ENCODE peak calls at places on chromosomes 3 and 15, in six cellular contexts. R is GM12878, T is K562, B is GM12891, W is HepG2, G is H1. Q is an unnamed sample.

GRCh38 chr3:171261487-171261886 is 198.7 kb downstream of the TNIK start:
- DNase-seq in R (no peak), T (no peak), B (no peak), W (no peak), G (no peak), Q (no peak)

GRCh38 chr3:106814231-106814630 is 563.0 kb upstream of the CCDC54 start:
- DNase-seq in T (no peak), W (no peak), G (no peak), B (no peak), R (no peak), Q (no peak)

GRCh38 chr3:42906085-42906904 is at the start of gene ZNF662:
- DNase-seq in B (no peak), G (no peak), R (no peak), T (no peak), W (no peak), Q (no peak)

GRCh38 chr3:60064210-60065178 is 1014.7 kb upstream of the CFAP20DC start:
- DNase-seq in W (no peak), T (peak; percentile 4), G (no peak), B (no peak), R (no peak), Q (no peak)

GRCh38 chr3:50164056-50164455 is 8.9 kb downstream of the SEMA3F start:
- DNase-seq in T (no peak), G (no peak), W (no peak), B (no peak), R (no peak), Q (no peak)

GRCh38 chr3:113266738-113267137 is 55.4 kb downstream of the BOC start:
- DNase-seq in W (no peak), B (no peak), T (no peak), R (no peak), G (no peak), Q (no peak)

GRCh38 chr3:30193625-30194044 is 412.8 kb upstream of the TGFBR2 start:
- DNase-seq in T (no peak), G (no peak), W (peak; percentile 33), B (no peak), R (no peak), Q (no peak)

GRCh38 chr15:45221053-45221599 is 30.9 kb upstream of the SLC28A2 start:
- DNase-seq in B (no peak), G (no peak), W (no peak), T (no peak), R (no peak), Q (no peak)

GRCh38 chr15:90219421-90220141 is 14.2 kb downstream of the CIB1 start:
- DNase-seq in G (no peak), W (no peak), T (peak; percentile 70), R (no peak), B (peak; percentile 68), Q (peak; percentile 73)

GRCh38 chr15:90872481-90873184 is 4.2 kb downstream of the FURIN start:
- DNase-seq in R (no peak), T (peak; percentile 77), G (no peak), B (no peak), W (peak; percentile 56), Q (peak; percentile 43)

GRCh38 chr3:129061888-129062834 is 1.6 kb downstream of the GP9 start:
- DNase-seq in G (no peak), B (no peak), W (no peak), R (no peak), T (no peak), Q (no peak)

GRCh38 chr3:53375019-53375418 is 27.7 kb upstream of the DCP1A start:
- DNase-seq in W (peak; percentile 69), B (peak; percentile 63), T (peak; percentile 77), R (no peak), G (peak; percentile 27), Q (peak; percentile 46)

GRCh38 chr3:170589113-170589512 is 3.2 kb upstream of the SLC7A14 start:
- DNase-seq in B (no peak), G (no peak), R (no peak), W (no peak), T (peak; percentile 44), Q (no peak)

GRCh38 chr3:190016966-190017365 is 103.7 kb downstream of the P3H2 start:
- DNase-seq in W (no peak), T (no peak), R (no peak), B (no peak), G (no peak), Q (no peak)

GRCh38 chr3:43373588-43373935 is 87.2 kb downstream of the SNRK start:
- DNase-seq in G (no peak), W (no peak), R (no peak), B (no peak), T (no peak), Q (no peak)

GRCh38 chr3:115169808-115170207 is 22.7 kb upstream of the ZBTB20 start:
- DNase-seq in T (no peak), B (no peak), W (no peak), G (no peak), R (no peak), Q (no peak)

GRCh38 chr3:128254066-128254590 is 100.8 kb downstream of the EEFSEC start:
- DNase-seq in T (no peak), R (no peak), G (no peak), B (no peak), W (no peak), Q (no peak)

GRCh38 chr15:99452728-99453643 is 112.8 kb upstream of the MEF2A start:
- DNase-seq in R (peak; percentile 60), G (no peak), T (no peak), B (peak; percentile 63), W (peak; percentile 30), Q (peak; percentile 63)

GRCh38 chr15:80234883-80235282 is 17.1 kb downstream of the CTXND1 start:
- DNase-seq in G (peak; percentile 31), W (no peak), B (peak; percentile 33), R (no peak), T (peak; percentile 69), Q (peak; percentile 33)

GRCh38 chr3:51535146-51536019 is 3.1 kb upstream of the RAD54L2 start:
- DNase-seq in G (no peak), R (no peak), B (no peak), W (no peak), T (no peak), Q (no peak)

DNA sequence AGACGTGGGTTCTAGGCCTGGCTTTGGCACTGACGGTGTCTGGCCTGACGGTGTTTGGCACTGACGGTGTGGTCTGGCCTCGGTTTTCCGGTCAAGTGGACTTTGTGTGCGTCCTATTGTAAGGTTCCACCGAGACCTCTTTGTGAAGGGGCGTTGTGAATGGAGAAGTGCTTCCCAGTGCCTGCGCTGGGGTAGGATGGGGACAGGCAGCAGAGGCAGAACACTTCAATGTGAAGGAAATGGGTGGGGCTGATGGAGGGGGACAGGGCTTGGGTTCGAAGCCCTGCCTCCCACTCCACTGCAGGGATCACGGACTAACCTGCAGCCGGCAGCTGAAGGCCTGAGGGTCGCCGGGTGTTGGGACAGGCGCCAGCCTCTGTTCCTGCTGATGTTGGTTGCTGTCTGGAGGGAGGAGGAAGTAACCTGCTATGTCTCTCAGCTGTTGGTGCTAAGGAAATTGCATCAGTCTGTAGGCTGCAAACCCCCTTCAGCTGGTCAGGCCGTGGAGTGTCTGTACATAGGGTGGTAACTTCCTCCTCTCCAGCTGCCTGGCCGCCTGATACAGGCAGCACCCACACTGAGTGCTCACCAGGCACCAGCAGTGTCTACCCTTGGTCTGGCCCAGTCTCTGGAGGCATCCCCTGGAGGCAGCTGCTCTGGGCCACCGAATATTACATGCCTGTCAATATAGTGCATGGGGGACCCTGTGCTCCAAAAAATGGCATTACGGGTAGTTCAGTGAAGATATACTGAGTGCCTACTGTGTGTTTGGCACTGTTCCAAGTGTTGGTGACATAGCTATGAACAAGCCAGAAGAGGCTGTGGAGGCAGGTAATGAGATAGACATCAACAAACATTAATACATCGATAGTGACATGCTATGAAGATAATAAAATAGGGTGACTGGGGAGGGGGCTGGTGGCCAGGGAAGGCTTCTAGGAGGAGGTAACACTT is 1.1 kb downstream of the TM6SF1 start:
- DNase-seq in T (peak; percentile 46), R (peak; percentile 24), W (no peak), B (peak; percentile 59), G (no peak), Q (peak; percentile 48)
- TF ChIP-seq POLR2A in T (no peak), R (peak; percentile 66), W (no peak), B (no peak), G (no peak), Q (no peak)

GRCh38 chr15:94272251-94272898 is 41.0 kb downstream of the MCTP2 start:
- DNase-seq in R (peak; percentile 32), G (no peak), B (no peak), T (no peak), W (no peak), Q (no peak)
- TF ChIP-seq TAF1 in R (no peak), G (no peak), B (no peak), T (no peak), W (no peak), Q (no peak)

DNA sequence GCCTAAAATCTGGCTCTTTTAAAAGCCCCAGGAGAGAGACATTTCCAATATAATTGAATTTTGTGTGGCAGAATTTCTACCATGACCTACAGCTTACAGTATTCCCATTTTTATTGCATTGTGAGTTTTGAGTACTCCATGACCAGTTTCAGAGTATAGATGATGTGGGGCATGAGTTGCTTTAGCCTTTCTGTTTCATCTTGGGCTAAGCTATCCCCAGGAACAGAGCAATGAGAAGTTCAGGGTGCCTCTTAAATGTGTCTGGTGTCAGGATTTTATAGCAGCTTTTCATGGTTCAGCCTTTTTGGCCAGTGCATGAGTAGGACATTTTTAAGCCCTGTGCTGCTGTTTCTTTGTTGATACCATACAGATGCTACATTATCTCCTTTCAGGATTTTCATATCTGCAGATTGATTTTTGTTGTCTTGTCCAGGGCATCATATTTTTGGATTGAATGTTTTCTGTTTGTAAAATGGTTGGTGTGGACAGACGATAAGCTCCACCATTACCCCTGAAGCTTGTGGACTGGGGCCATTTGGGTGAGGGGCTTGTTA is 3.5 kb downstream of the ABHD2 start:
- DNase-seq in W (no peak), R (no peak), B (no peak), T (no peak), G (no peak), Q (no peak)
- TF ChIP-seq POLR2AphosphoS5 in W (no peak), R (no peak), B (no peak), T (no peak), G (no peak), Q (no peak)

DNA sequence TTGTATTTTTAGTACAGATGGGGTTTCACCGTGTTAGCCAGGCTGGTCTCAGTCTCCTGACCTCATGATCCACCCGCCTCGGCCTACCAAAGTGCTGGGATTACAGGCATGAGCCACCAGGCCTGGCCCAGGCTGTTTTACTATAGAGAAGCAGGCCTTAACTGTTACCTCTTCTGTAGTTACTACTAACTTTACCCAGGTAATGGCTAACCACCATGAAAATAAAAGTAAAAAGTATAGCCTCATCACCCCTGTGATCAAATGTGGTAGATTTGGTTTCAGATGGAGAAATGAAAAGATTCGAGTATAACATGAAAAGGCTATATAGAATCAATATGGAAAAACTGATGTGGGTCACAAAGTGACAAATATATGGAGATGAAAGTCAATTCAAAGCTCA is 210.1 kb downstream of the CD47 start:
- DNase-seq in T (no peak), W (no peak), B (no peak), G (no peak), R (no peak), Q (no peak)
- TF ChIP-seq POLR2A in T (no peak), W (no peak), B (no peak), G (no peak), R (no peak), Q (no peak)